ENCODE peak calls at places on chromosomes 1 and 21, in eight cellular contexts. G, C, E, S, F, N, K and H are unnamed samples.

GRCh38 chr1:44089371-44090070 is 29.1 kb upstream of the KLF17 start:
- DNase-seq in G (no peak), C (no peak), E (no peak), S (no peak), F (no peak), N (no peak), K (peak; percentile 11), H (no peak)

GRCh38 chr1:211532086-211532439 is 40.1 kb upstream of the RD3 start:
- DNase-seq in G (no peak), C (no peak), E (no peak), S (no peak), F (no peak), N (no peak), K (no peak), H (no peak)

GRCh38 chr1:207868252-207868768 is 42.6 kb downstream of the CD34 start:
- DNase-seq in G (no peak), C (peak; percentile 29), E (no peak), S (no peak), F (peak; percentile 71), N (no peak), K (peak; percentile 54), H (peak; percentile 24)

GRCh38 chr1:209899948-209900347 is 38.1 kb upstream of the SYT14 start:
- DNase-seq in G (peak; percentile 73), C (no peak), E (no peak), S (no peak), F (no peak), N (no peak), K (no peak), H (no peak)

GRCh38 chr1:29237906-29238600 is 1.7 kb downstream of the PTPRU start:
- DNase-seq in G (peak; percentile 59), C (peak; percentile 58), E (no peak), S (no peak), F (peak; percentile 64), N (no peak), K (no peak), H (peak; percentile 29)

GRCh38 chr1:17539526-17540254 is at the start of gene ARHGEF10L:
- DNase-seq in G (no peak), C (peak; percentile 29), E (no peak), S (no peak), F (peak; percentile 35), N (no peak), K (peak; percentile 22), H (no peak)

GRCh38 chr1:233935277-233935868 is 30.9 kb downstream of the SLC35F3 start:
- DNase-seq in G (no peak), C (no peak), E (no peak), S (no peak), F (no peak), N (no peak), K (no peak), H (no peak)

GRCh38 chr1:180311011-180311730 is 81.1 kb downstream of the LHX4 start:
- DNase-seq in G (no peak), C (no peak), E (no peak), S (no peak), F (no peak), N (no peak), K (no peak), H (peak; percentile 62)

GRCh38 chr21:33196956-33197374 is 32.8 kb upstream of the IFNAR2 start:
- DNase-seq in G (peak; percentile 81), C (peak; percentile 39), E (no peak), S (peak; percentile 32), F (peak; percentile 76), N (peak; percentile 36), K (peak; percentile 73), H (peak; percentile 68)

GRCh38 chr1:9687876-9688582 is 36.5 kb downstream of the PIK3CD start:
- DNase-seq in G (peak; percentile 52), C (no peak), E (no peak), S (no peak), F (peak; percentile 37), N (no peak), K (no peak), H (peak; percentile 36)

GRCh38 chr1:240235521-240236288 is 144.0 kb downstream of the FMN2 start:
- DNase-seq in G (no peak), C (no peak), E (no peak), S (no peak), F (no peak), N (no peak), K (no peak), H (no peak)
- H3K9me3 ChIP-seq in G (no peaks in the 10 kb centered on the region), C (no peaks in the 10 kb centered on the region), E (no peaks in the 10 kb centered on the region), S (no peaks in the 10 kb centered on the region), F (no peaks in the 10 kb centered on the region), N (no peaks in the 10 kb centered on the region), K (no peaks in the 10 kb centered on the region), H (no peaks in the 10 kb centered on the region)

DNA sequence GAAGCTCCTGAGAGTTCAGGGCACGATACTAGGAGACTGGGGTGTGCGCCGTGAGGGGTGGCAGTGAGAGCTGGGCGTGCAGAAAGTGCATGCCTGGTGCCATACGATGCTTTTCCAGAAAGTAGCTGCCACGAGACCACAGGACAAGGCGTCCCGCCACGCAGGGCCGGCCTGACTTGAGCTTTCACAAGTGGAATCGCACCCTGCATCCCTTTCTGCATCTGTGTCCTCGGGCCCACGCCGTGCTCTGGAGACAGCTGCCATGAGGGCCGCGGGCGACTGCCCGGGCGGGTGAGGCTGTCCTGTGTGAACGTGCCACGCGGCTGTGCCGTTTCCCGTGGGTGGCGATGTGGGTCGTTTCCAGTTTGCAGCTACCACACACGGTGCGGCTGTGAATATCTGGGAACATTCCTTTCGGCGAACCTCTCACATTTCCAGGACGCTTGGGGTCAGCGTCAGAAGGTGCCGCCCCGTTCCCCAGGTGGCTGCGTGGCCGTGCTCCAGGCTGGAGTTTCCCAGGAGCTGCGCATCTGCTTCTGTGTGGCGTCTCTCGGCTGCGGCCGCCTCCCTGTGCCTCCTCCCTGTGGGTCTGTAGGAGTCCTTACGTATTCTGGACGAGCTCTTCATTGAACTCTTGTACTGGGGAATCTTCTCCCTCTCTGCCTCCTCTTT is 1.0 kb upstream of the PERM1 start:
- DNase-seq in G (no peak), C (peak; percentile 19), E (no peak), S (no peak), F (no peak), N (no peak), K (no peak), H (no peak)
- H3K27ac ChIP-seq in G (no peak overlapping the region), C (peak overlapping the region; percentile 97), E (no peak overlapping the region), S (no peak overlapping the region), F (no peak overlapping the region), N (no peak overlapping the region), K (peak overlapping the region; percentile 97), H (no peak overlapping the region)

GRCh38 chr1:223748405-223748772 is 36.0 kb downstream of the CAPN2 start:
- DNase-seq in G (no peak), C (no peak), E (no peak), S (no peak), F (peak; percentile 37), N (no peak), K (no peak), H (peak; percentile 62)
- H3K9me3 ChIP-seq in G (no peaks in the 10 kb centered on the region), C (no peaks in the 10 kb centered on the region), E (no peaks in the 10 kb centered on the region), S (no peaks in the 10 kb centered on the region), F (no peaks in the 10 kb centered on the region), N (no peaks in the 10 kb centered on the region), K (no peaks in the 10 kb centered on the region), H (no peaks in the 10 kb centered on the region)

GRCh38 chr21:27536319-27536718 is 569.4 kb upstream of the ADAMTS5 start:
- DNase-seq in G (no peak), C (no peak), E (peak; percentile 6), S (no peak), F (no peak), N (no peak), K (no peak), H (peak; percentile 11)
- H3K27ac ChIP-seq in G (no peak overlapping the region), C (no peak overlapping the region), E (no peak overlapping the region), S (no peak overlapping the region), F (no peak overlapping the region), N (no peak overlapping the region), K (no peak overlapping the region), H (no peak overlapping the region)